ENCODE peak calls at places on chromosomes 12 and 14, in ten cellular contexts. One of them, this sample, is unnamed.

GRCh38 chr12:109925185-109925835 is 25.2 kb downstream of the TCHP start:
- DNase-seq in GM12878: no peak
- DNase-seq in hepatocyte: no peak
- DNase-seq in A549: no peak
- DNase-seq in endodermal cell: no peak
- DNase-seq in sigmoid colon: no peak
- DNase-seq in stomach: no peak
- DNase-seq in mucosa of descending colon: no peak
- DNase-seq in esophagus squamous epithelium: no peak
- DNase-seq in uterus: no peak
- DNase-seq in this sample: no peak

GRCh38 chr12:100794441-100795192 is at the start of gene ANO4:
- DNase-seq in uterus: peak; percentile 22
- DNase-seq in esophagus squamous epithelium: no peak
- DNase-seq in stomach: no peak
- DNase-seq in endodermal cell: peak; percentile 68
- DNase-seq in mucosa of descending colon: no peak
- DNase-seq in GM12878: no peak
- DNase-seq in sigmoid colon: no peak
- DNase-seq in A549: no peak
- DNase-seq in hepatocyte: peak; percentile 53
- DNase-seq in this sample: no peak

GRCh38 chr12:25935355-25936144 is 22.9 kb upstream of the RASSF8 start:
- DNase-seq in A549: no peak
- DNase-seq in mucosa of descending colon: no peak
- DNase-seq in esophagus squamous epithelium: no peak
- DNase-seq in hepatocyte: no peak
- DNase-seq in GM12878: no peak
- DNase-seq in endodermal cell: no peak
- DNase-seq in uterus: no peak
- DNase-seq in sigmoid colon: no peak
- DNase-seq in stomach: no peak
- DNase-seq in this sample: no peak

GRCh38 chr14:37594916-37595808 is at the start of the genes FOXA1 and TTC6:
- DNase-seq in esophagus squamous epithelium: no peak
- DNase-seq in hepatocyte: peak; percentile 80
- DNase-seq in mucosa of descending colon: peak; percentile 79
- DNase-seq in endodermal cell: peak; percentile 84
- DNase-seq in A549: peak; percentile 83
- DNase-seq in stomach: peak; percentile 83
- DNase-seq in GM12878: no peak
- DNase-seq in sigmoid colon: no peak
- DNase-seq in uterus: no peak
- DNase-seq in this sample: no peak

GRCh38 chr12:42039146-42039545 is 105.5 kb downstream of the GXYLT1 start:
- DNase-seq in uterus: no peak
- DNase-seq in stomach: no peak
- DNase-seq in endodermal cell: no peak
- DNase-seq in A549: peak; percentile 26
- DNase-seq in GM12878: no peak
- DNase-seq in esophagus squamous epithelium: no peak
- DNase-seq in sigmoid colon: no peak
- DNase-seq in mucosa of descending colon: no peak
- DNase-seq in hepatocyte: no peak
- DNase-seq in this sample: no peak

GRCh38 chr12:100295764-100296555 is 29.0 kb downstream of the SCYL2 start:
- DNase-seq in uterus: no peak
- DNase-seq in esophagus squamous epithelium: no peak
- DNase-seq in hepatocyte: no peak
- DNase-seq in stomach: no peak
- DNase-seq in A549: no peak
- DNase-seq in sigmoid colon: no peak
- DNase-seq in endodermal cell: no peak
- DNase-seq in mucosa of descending colon: no peak
- DNase-seq in GM12878: no peak
- DNase-seq in this sample: no peak

GRCh38 chr12:67650528-67651379 is 2.2 kb downstream of the DYRK2 start:
- DNase-seq in sigmoid colon: no peak
- DNase-seq in A549: no peak
- DNase-seq in stomach: no peak
- DNase-seq in GM12878: no peak
- DNase-seq in esophagus squamous epithelium: no peak
- DNase-seq in hepatocyte: no peak
- DNase-seq in uterus: no peak
- DNase-seq in endodermal cell: peak; percentile 69
- DNase-seq in mucosa of descending colon: peak; percentile 52
- DNase-seq in this sample: no peak

GRCh38 chr12:130669797-130670196 is 46.3 kb downstream of the RIMBP2 start:
- DNase-seq in mucosa of descending colon: no peak
- DNase-seq in A549: no peak
- DNase-seq in esophagus squamous epithelium: no peak
- DNase-seq in stomach: no peak
- DNase-seq in uterus: no peak
- DNase-seq in hepatocyte: no peak
- DNase-seq in sigmoid colon: no peak
- DNase-seq in endodermal cell: no peak
- DNase-seq in GM12878: no peak
- DNase-seq in this sample: peak; percentile 13

GRCh38 chr12:90922068-90922743 is 32.8 kb downstream of the CCER1 start:
- DNase-seq in sigmoid colon: no peak
- DNase-seq in endodermal cell: no peak
- DNase-seq in esophagus squamous epithelium: no peak
- DNase-seq in stomach: no peak
- DNase-seq in hepatocyte: no peak
- DNase-seq in mucosa of descending colon: no peak
- DNase-seq in GM12878: no peak
- DNase-seq in A549: no peak
- DNase-seq in uterus: no peak
- DNase-seq in this sample: no peak

GRCh38 chr12:16037533-16037932 is 126.4 kb downstream of the DERA start:
- DNase-seq in esophagus squamous epithelium: no peak
- DNase-seq in uterus: no peak
- DNase-seq in GM12878: no peak
- DNase-seq in endodermal cell: no peak
- DNase-seq in A549: no peak
- DNase-seq in stomach: no peak
- DNase-seq in mucosa of descending colon: no peak
- DNase-seq in hepatocyte: peak; percentile 10
- DNase-seq in sigmoid colon: no peak
- DNase-seq in this sample: no peak

GRCh38 chr14:21191809-21192446 is 36.1 kb upstream of the OR5AU1 start:
- DNase-seq in uterus: peak; percentile 31
- DNase-seq in esophagus squamous epithelium: peak; percentile 18
- DNase-seq in hepatocyte: peak; percentile 82
- DNase-seq in endodermal cell: peak; percentile 96
- DNase-seq in stomach: peak; percentile 79
- DNase-seq in GM12878: no peak
- DNase-seq in A549: peak; percentile 61
- DNase-seq in mucosa of descending colon: peak; percentile 88
- DNase-seq in sigmoid colon: peak; percentile 74
- DNase-seq in this sample: peak; percentile 87

GRCh38 chr12:116010467-116010866 is 267.0 kb downstream of the MED13L start:
- DNase-seq in esophagus squamous epithelium: no peak
- DNase-seq in A549: no peak
- DNase-seq in mucosa of descending colon: no peak
- DNase-seq in stomach: no peak
- DNase-seq in endodermal cell: no peak
- DNase-seq in GM12878: no peak
- DNase-seq in uterus: no peak
- DNase-seq in hepatocyte: no peak
- DNase-seq in sigmoid colon: no peak
- DNase-seq in this sample: no peak

GRCh38 chr14:102320033-102320660 is 601 bp downstream of the ZNF839 start:
- DNase-seq in GM12878: no peak
- DNase-seq in sigmoid colon: peak; percentile 84
- DNase-seq in stomach: peak; percentile 49
- DNase-seq in endodermal cell: peak; percentile 72
- DNase-seq in uterus: peak; percentile 62
- DNase-seq in esophagus squamous epithelium: no peak
- DNase-seq in hepatocyte: peak; percentile 63
- DNase-seq in A549: no peak
- DNase-seq in mucosa of descending colon: peak; percentile 61
- DNase-seq in this sample: peak; percentile 58

GRCh38 chr14:68785817-68786490 is 6.9 kb downstream of the ZFP36L1 start:
- DNase-seq in esophagus squamous epithelium: no peak
- DNase-seq in GM12878: no peak
- DNase-seq in sigmoid colon: peak; percentile 78
- DNase-seq in endodermal cell: peak; percentile 53
- DNase-seq in A549: peak; percentile 87
- DNase-seq in mucosa of descending colon: no peak
- DNase-seq in hepatocyte: peak; percentile 71
- DNase-seq in stomach: peak; percentile 33
- DNase-seq in uterus: peak; percentile 48
- DNase-seq in this sample: no peak

GRCh38 chr12:3928538-3929220 is 55.5 kb upstream of the PARP11 start:
- DNase-seq in esophagus squamous epithelium: no peak
- DNase-seq in uterus: no peak
- DNase-seq in A549: no peak
- DNase-seq in endodermal cell: no peak
- DNase-seq in sigmoid colon: no peak
- DNase-seq in mucosa of descending colon: no peak
- DNase-seq in stomach: no peak
- DNase-seq in GM12878: no peak
- DNase-seq in hepatocyte: peak; percentile 59
- DNase-seq in this sample: no peak

GRCh38 chr14:74512431-74512830 is 18.9 kb downstream of the ISCA2 start:
- DNase-seq in sigmoid colon: peak; percentile 15
- DNase-seq in uterus: no peak
- DNase-seq in hepatocyte: no peak
- DNase-seq in A549: no peak
- DNase-seq in GM12878: no peak
- DNase-seq in esophagus squamous epithelium: no peak
- DNase-seq in endodermal cell: no peak
- DNase-seq in mucosa of descending colon: no peak
- DNase-seq in stomach: no peak
- DNase-seq in this sample: no peak

GRCh38 chr12:25130741-25131188 is 64.2 kb downstream of the DNAI7 start:
- DNase-seq in esophagus squamous epithelium: no peak
- DNase-seq in GM12878: no peak
- DNase-seq in stomach: no peak
- DNase-seq in endodermal cell: no peak
- DNase-seq in A549: peak; percentile 44
- DNase-seq in uterus: no peak
- DNase-seq in sigmoid colon: no peak
- DNase-seq in hepatocyte: peak; percentile 66
- DNase-seq in mucosa of descending colon: no peak
- DNase-seq in this sample: no peak

GRCh38 chr12:25480145-25480544 is 72.9 kb downstream of the LMNTD1 start:
- DNase-seq in A549: no peak
- DNase-seq in stomach: no peak
- DNase-seq in esophagus squamous epithelium: no peak
- DNase-seq in endodermal cell: no peak
- DNase-seq in mucosa of descending colon: no peak
- DNase-seq in hepatocyte: no peak
- DNase-seq in sigmoid colon: no peak
- DNase-seq in uterus: no peak
- DNase-seq in GM12878: no peak
- DNase-seq in this sample: no peak

GRCh38 chr14:34063470-34064164 is 112.7 kb upstream of the EGLN3 start:
- DNase-seq in A549: peak; percentile 75
- DNase-seq in hepatocyte: peak; percentile 76
- DNase-seq in mucosa of descending colon: peak; percentile 30
- DNase-seq in GM12878: no peak
- DNase-seq in uterus: no peak
- DNase-seq in esophagus squamous epithelium: no peak
- DNase-seq in stomach: no peak
- DNase-seq in endodermal cell: no peak
- DNase-seq in sigmoid colon: peak; percentile 70
- DNase-seq in this sample: no peak

GRCh38 chr12:108980831-108981618 is 39.8 kb downstream of the SVOP start:
- DNase-seq in GM12878: no peak
- DNase-seq in sigmoid colon: no peak
- DNase-seq in A549: no peak
- DNase-seq in stomach: no peak
- DNase-seq in hepatocyte: no peak
- DNase-seq in endodermal cell: no peak
- DNase-seq in esophagus squamous epithelium: no peak
- DNase-seq in uterus: no peak
- DNase-seq in mucosa of descending colon: no peak
- DNase-seq in this sample: no peak

GRCh38 chr14:64658201-64658600 is 46.0 kb upstream of the PLEKHG3 start:
- DNase-seq in endodermal cell: no peak
- DNase-seq in esophagus squamous epithelium: no peak
- DNase-seq in sigmoid colon: no peak
- DNase-seq in uterus: no peak
- DNase-seq in GM12878: no peak
- DNase-seq in mucosa of descending colon: no peak
- DNase-seq in hepatocyte: no peak
- DNase-seq in stomach: no peak
- DNase-seq in A549: no peak
- DNase-seq in this sample: no peak

GRCh38 chr14:23286020-23286903 is at the start of gene HOMEZ:
- DNase-seq in sigmoid colon: peak; percentile 100
- DNase-seq in mucosa of descending colon: peak; percentile 99
- DNase-seq in A549: peak; percentile 98
- DNase-seq in esophagus squamous epithelium: peak; percentile 92
- DNase-seq in stomach: peak; percentile 99
- DNase-seq in hepatocyte: peak; percentile 98
- DNase-seq in endodermal cell: peak; percentile 99
- DNase-seq in GM12878: peak; percentile 95
- DNase-seq in uterus: peak; percentile 100
- DNase-seq in this sample: peak; percentile 99
- TF ChIP-seq CTCF in sigmoid colon: no peak
- TF ChIP-seq CTCF in mucosa of descending colon: no peak
- TF ChIP-seq CTCF in A549: no peak
- TF ChIP-seq CTCF in esophagus squamous epithelium: no peak
- TF ChIP-seq CTCF in stomach: no peak
- TF ChIP-seq CTCF in hepatocyte: no peak
- TF ChIP-seq CTCF in endodermal cell: peak; percentile 14
- TF ChIP-seq CTCF in GM12878: no peak
- TF ChIP-seq CTCF in uterus: no peak
- TF ChIP-seq CTCF in this sample: no peak

GRCh38 chr14:104789752-104790743 is 5.5 kb downstream of the AKT1 start:
- DNase-seq in hepatocyte: no peak
- DNase-seq in mucosa of descending colon: no peak
- DNase-seq in stomach: no peak
- DNase-seq in esophagus squamous epithelium: no peak
- DNase-seq in A549: no peak
- DNase-seq in uterus: no peak
- DNase-seq in GM12878: no peak
- DNase-seq in endodermal cell: no peak
- DNase-seq in sigmoid colon: no peak
- DNase-seq in this sample: no peak
- H3K4me1 ChIP-seq in hepatocyte: peaks cover 18% of the 10 kb centered on the region
- H3K4me1 ChIP-seq in mucosa of descending colon: peaks cover 19% of the 10 kb centered on the region
- H3K4me1 ChIP-seq in stomach: peaks cover 98% of the 10 kb centered on the region
- H3K4me1 ChIP-seq in esophagus squamous epithelium: peaks cover 45% of the 10 kb centered on the region
- H3K4me1 ChIP-seq in A549: peaks cover 27% of the 10 kb centered on the region
- H3K4me1 ChIP-seq in uterus: no peaks in the 10 kb centered on the region
- H3K4me1 ChIP-seq in GM12878: peaks cover 10% of the 10 kb centered on the region
- H3K4me1 ChIP-seq in endodermal cell: peaks cover 9% of the 10 kb centered on the region
- H3K4me1 ChIP-seq in sigmoid colon: peaks cover 76% of the 10 kb centered on the region
- H3K4me1 ChIP-seq in this sample: peaks cover 26% of the 10 kb centered on the region

GRCh38 chr12:34215893-34216285 is 193.6 kb downstream of the ALG10 start:
- DNase-seq in esophagus squamous epithelium: no peak
- DNase-seq in uterus: no peak
- DNase-seq in A549: no peak
- DNase-seq in endodermal cell: no peak
- DNase-seq in mucosa of descending colon: no peak
- DNase-seq in sigmoid colon: no peak
- DNase-seq in hepatocyte: no peak
- DNase-seq in GM12878: no peak
- DNase-seq in stomach: no peak
- DNase-seq in this sample: no peak
- H3K9me3 ChIP-seq in esophagus squamous epithelium: no peaks in the 10 kb centered on the region
- H3K9me3 ChIP-seq in uterus: no peaks in the 10 kb centered on the region
- H3K9me3 ChIP-seq in A549: no peaks in the 10 kb centered on the region
- H3K9me3 ChIP-seq in endodermal cell: peaks cover 47% of the 10 kb centered on the region
- H3K9me3 ChIP-seq in mucosa of descending colon: peaks cover 12% of the 10 kb centered on the region
- H3K9me3 ChIP-seq in sigmoid colon: no peaks in the 10 kb centered on the region
- H3K9me3 ChIP-seq in hepatocyte: no peaks in the 10 kb centered on the region
- H3K9me3 ChIP-seq in GM12878: no peaks in the 10 kb centered on the region
- H3K9me3 ChIP-seq in stomach: peaks cover 8% of the 10 kb centered on the region
- H3K9me3 ChIP-seq in this sample: no peaks in the 10 kb centered on the region

GRCh38 chr12:127980585-127980984 is 286.4 kb upstream of the TMEM132C start:
- DNase-seq in sigmoid colon: no peak
- DNase-seq in A549: no peak
- DNase-seq in esophagus squamous epithelium: no peak
- DNase-seq in stomach: no peak
- DNase-seq in hepatocyte: no peak
- DNase-seq in GM12878: no peak
- DNase-seq in mucosa of descending colon: no peak
- DNase-seq in uterus: no peak
- DNase-seq in endodermal cell: peak; percentile 65
- DNase-seq in this sample: no peak
- TF ChIP-seq CTCF in sigmoid colon: no peak
- TF ChIP-seq CTCF in A549: no peak
- TF ChIP-seq CTCF in esophagus squamous epithelium: no peak
- TF ChIP-seq CTCF in stomach: no peak
- TF ChIP-seq CTCF in hepatocyte: no peak
- TF ChIP-seq CTCF in GM12878: no peak
- TF ChIP-seq CTCF in mucosa of descending colon: no peak
- TF ChIP-seq CTCF in uterus: no peak
- TF ChIP-seq CTCF in endodermal cell: no peak
- TF ChIP-seq CTCF in this sample: no peak